ENCODE peak calls at places on chromosomes 6 and 20, in six cellular contexts. O is colonic mucosa, W is H1, S is cardiac fibroblast, I is keratinocyte, E is Calu3. M is an unnamed sample.

GRCh38 chr6:136104556-136104955 is 145.6 kb downstream of the MTFR2 start:
- DNase-seq in W (no peak), I (no peak), E (no peak), S (peak; percentile 54), O (no peak), M (no peak)

GRCh38 chr6:13908955-13909381 is 15.8 kb upstream of the RNF182 start:
- DNase-seq in I (no peak), O (peak; percentile 48), W (no peak), S (peak; percentile 80), E (peak; percentile 36), M (no peak)

GRCh38 chr6:88856566-88856965 is 106.9 kb downstream of the RNGTT start:
- DNase-seq in W (no peak), S (no peak), I (no peak), E (no peak), O (no peak), M (no peak)

GRCh38 chr6:166021429-166021828 is 146.2 kb downstream of the TBXT start:
- DNase-seq in O (no peak), W (no peak), E (no peak), I (no peak), S (no peak), M (no peak)

GRCh38 chr6:34373511-34373910 is 19.0 kb downstream of the NUDT3 start:
- DNase-seq in W (no peak), E (no peak), S (no peak), O (no peak), I (no peak), M (no peak)

GRCh38 chr6:50791900-50792508 is 26.7 kb upstream of the TFAP2B start:
- DNase-seq in E (peak; percentile 29), W (no peak), S (peak; percentile 58), I (no peak), O (no peak), M (no peak)

GRCh38 chr20:56875052-56875663 is 246.1 kb downstream of the TFAP2C start:
- DNase-seq in S (peak; percentile 13), E (peak; percentile 56), I (peak; percentile 45), O (no peak), W (no peak), M (no peak)

GRCh38 chr6:37456126-37456525 is 23.1 kb downstream of the CMTR1 start:
- DNase-seq in I (no peak), E (no peak), W (no peak), S (peak; percentile 89), O (no peak), M (no peak)

GRCh38 chr6:32842690-32843089 is 1.2 kb downstream of the PSMB8 start:
- DNase-seq in O (no peak), S (no peak), E (no peak), W (no peak), I (no peak), M (no peak)

GRCh38 chr6:150924808-150925654 is 59.5 kb downstream of the MTHFD1L start:
- DNase-seq in I (no peak), E (no peak), S (peak; percentile 29), W (no peak), O (no peak), M (no peak)

GRCh38 chr6:12608874-12609273 is 107.7 kb upstream of the PHACTR1 start:
- DNase-seq in I (no peak), W (no peak), O (no peak), S (no peak), E (no peak), M (no peak)
- TF ChIP-seq CTCF in I (no peak), W (no peak), O (no peak), S (no peak), E (no peak), M (no peak)

DNA sequence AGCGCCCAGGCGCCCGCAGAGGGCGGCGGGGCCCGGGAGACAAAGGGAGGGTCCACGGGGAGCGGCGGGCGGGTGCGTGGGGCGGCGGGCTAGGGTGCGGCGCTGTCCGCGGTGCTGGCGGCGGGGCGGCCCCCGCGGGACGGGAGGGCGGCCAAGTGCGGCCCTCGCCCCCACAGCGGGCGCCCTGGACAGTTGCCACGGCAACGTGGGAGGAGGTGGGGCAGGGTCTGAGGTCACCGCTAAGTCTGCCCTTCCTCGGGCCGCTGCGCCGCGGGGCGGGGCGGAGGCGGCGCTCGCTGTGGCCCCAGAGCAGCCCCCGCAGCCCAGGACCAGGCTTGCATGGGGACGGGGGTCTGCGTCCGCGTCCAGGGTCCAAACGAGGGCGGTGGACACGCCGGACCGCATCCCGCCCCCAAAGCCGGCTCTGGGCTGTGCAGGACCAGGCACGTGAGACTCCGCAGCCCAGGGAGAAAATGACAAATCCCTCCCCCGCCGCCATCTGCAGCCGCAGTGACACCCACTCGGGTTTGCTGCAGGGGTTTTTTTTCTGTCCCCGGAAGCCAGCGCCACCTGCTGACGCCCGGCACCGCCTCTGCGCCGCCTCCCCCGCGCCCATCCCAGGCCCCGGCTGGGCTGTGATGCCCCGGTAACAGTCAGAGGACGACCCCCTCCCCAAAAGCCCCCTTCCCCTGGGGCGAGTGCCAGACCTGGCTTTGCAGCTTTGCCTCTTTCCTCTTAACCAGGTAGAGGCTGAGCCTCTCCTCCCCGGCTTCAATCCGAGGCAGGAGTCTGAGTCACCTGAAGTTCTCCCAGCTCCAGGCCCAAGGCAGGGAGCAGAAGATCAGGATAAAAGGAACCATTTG is 36.8 kb downstream of the YTHDF1 start:
- DNase-seq in W (no peak), S (peak; percentile 9), O (peak; percentile 35), I (no peak), E (peak; percentile 75), M (no peak)
- TF ChIP-seq CTCF in W (peak; percentile 21), S (peak; percentile 34), O (no peak), I (peak; percentile 60), E (peak; percentile 65), M (no peak)

DNA sequence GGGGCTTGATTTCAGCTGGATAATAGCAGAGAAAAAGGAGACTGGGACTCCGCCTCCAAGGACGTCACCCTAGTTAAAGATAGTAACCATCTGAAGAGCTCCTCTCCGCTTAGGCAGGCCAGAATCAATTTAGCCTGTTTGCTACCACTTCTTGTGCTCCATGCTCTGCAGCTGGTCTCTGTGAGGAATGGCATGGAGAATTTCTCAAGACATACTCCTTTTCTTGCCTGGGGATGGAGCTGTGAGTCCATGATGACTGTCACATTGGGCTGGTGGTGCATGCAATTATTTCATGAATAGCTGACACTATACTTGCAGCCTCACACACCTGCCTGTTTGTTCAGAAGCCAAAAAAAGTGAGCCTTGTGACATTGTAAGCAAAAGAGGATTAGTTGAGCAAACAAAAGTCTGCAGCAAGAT is 61.4 kb downstream of the TXLNB start:
- DNase-seq in W (no peak), I (no peak), S (peak; percentile 52), E (no peak), O (no peak), M (no peak)
- TF ChIP-seq CTCF in W (peak; percentile 41), I (peak; percentile 66), S (no peak), E (no peak), O (no peak), M (no peak)

GRCh38 chr6:41942045-41942851 is 640 bp upstream of the CCND3 start:
- DNase-seq in O (no peak), W (no peak), S (peak; percentile 88), I (peak; percentile 54), E (no peak), M (no peak)

GRCh38 chr6:41940759-41941279 is 789 bp downstream of the CCND3 start:
- DNase-seq in W (no peak), E (peak; percentile 62), I (no peak), S (peak; percentile 37), O (peak; percentile 65), M (no peak)

GRCh38 chr6:41939091-41939847 is 2.3 kb downstream of the CCND3 start:
- DNase-seq in I (no peak), O (no peak), E (no peak), S (peak; percentile 45), W (no peak), M (peak; percentile 77)

GRCh38 chr6:41939848-41940758 is 1.5 kb downstream of the CCND3 start:
- DNase-seq in O (peak; percentile 84), S (peak; percentile 53), E (peak; percentile 29), I (no peak), W (no peak), M (no peak)

GRCh38 chr6:41941280-41942044 is at the start of gene CCND3:
- DNase-seq in S (peak; percentile 90), O (peak; percentile 95), I (no peak), W (no peak), E (peak; percentile 96), M (peak; percentile 89)
- TF ChIP-seq CTCF in S (no peak), O (no peak), I (no peak), W (no peak), E (no peak), M (no peak)

GRCh38 chr20:32336918-32337347 is 21.2 kb upstream of the ASXL1 start:
- DNase-seq in I (no peak), S (peak; percentile 67), W (no peak), E (no peak), O (no peak), M (no peak)
- TF ChIP-seq CTCF in I (peak; percentile 18), S (peak; percentile 62), W (peak; percentile 51), E (peak; percentile 63), O (peak; percentile 38), M (peak; percentile 79)

DNA sequence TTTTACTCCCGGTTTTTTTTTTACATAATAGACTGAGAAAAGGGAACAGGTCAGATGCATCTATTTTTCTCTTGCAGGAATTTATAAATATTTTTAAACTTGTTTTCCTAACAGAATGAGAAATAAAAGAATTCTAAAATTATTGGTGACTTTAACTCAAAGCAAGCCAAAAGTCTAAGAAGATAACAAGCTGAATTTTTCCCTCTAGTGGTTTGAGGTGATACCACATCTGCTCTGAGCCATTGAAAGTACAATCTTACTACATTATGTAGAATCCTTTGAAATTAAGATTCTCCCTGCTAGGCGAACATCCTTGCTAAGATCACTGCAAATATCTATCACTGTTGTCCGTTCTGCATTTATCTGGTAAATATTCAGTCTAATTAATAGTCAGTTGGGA is 10.7 kb upstream of the STMND1 start:
- DNase-seq in O (no peak), W (no peak), S (peak; percentile 17), E (no peak), I (no peak), M (no peak)
- TF ChIP-seq CTCF in O (no peak), W (peak; percentile 50), S (peak; percentile 48), E (no peak), I (no peak), M (no peak)